ENCODE peak calls at places on chromosomes 6 and 20, in ten cellular contexts. A is stomach, O is heart right ventricle, R is ovary, U is IMR-90, T is adrenal gland, L is right cardiac atrium, N is NT2/D1, E is transverse colon, C is tibial nerve. X is an unnamed sample. For H3K4me1, the result is how much of the 10 kb centered on the place peaks cover.

GRCh38 chr20:49697071-49697470 is 16.6 kb downstream of the B4GALT5 start:
- DNase-seq in R (no peak), E (peak), L (no peak), C (no peak), O (no peak), N (no peak), U (no peak), A (peak), T (peak), X (peak)

GRCh38 chr6:37623666-37624065 is 74.0 kb downstream of the MDGA1 start:
- DNase-seq in O (no peak), L (no peak), U (no peak), A (no peak), R (no peak), C (no peak), T (no peak), N (no peak), E (no peak), X (no peak)

GRCh38 chr6:138805431-138805830 is 9.5 kb downstream of the ECT2L start:
- DNase-seq in E (no peak), L (no peak), U (peak), R (no peak), O (no peak), N (no peak), T (no peak), C (no peak), A (no peak), X (no peak)

GRCh38 chr6:144435602-144436426 is 150.7 kb downstream of the UTRN start:
- DNase-seq in E (no peak), T (no peak), A (no peak), L (no peak), C (no peak), N (no peak), O (no peak), U (no peak), R (no peak), X (no peak)

GRCh38 chr20:34515484-34516037 is 661 bp upstream of the DYNLRB1 start:
- DNase-seq in R (peak), C (peak), O (peak), U (peak), A (peak), L (no peak), N (peak), T (peak), E (peak), X (peak)

GRCh38 chr6:170139531-170139930 is 151.3 kb downstream of the DLL1 start:
- DNase-seq in R (no peak), C (no peak), U (no peak), E (no peak), A (no peak), L (peak), N (no peak), O (no peak), T (no peak), X (no peak)

GRCh38 chr6:53441035-53441493 is 92.3 kb upstream of the ELOVL5 start:
- DNase-seq in E (no peak), A (no peak), R (no peak), T (no peak), C (no peak), L (no peak), U (peak), O (no peak), N (no peak), X (no peak)

GRCh38 chr6:144266091-144266649 is 19.0 kb upstream of the UTRN start:
- DNase-seq in T (peak), N (peak), A (peak), C (peak), E (peak), L (peak), U (peak), O (peak), R (peak), X (peak)

GRCh38 chr6:161195418-161195817 is 78.4 kb downstream of the AGPAT4 start:
- DNase-seq in T (no peak), U (no peak), L (no peak), N (no peak), C (no peak), O (no peak), R (no peak), A (no peak), E (no peak), X (no peak)

GRCh38 chr20:11178946-11179654 is 505.3 kb upstream of the JAG1 start:
- DNase-seq in R (no peak), E (no peak), T (no peak), C (no peak), U (peak), A (no peak), L (no peak), O (no peak), N (no peak), X (peak)

GRCh38 chr6:132003516-132004178 is 52.5 kb upstream of the CCN2 start:
- DNase-seq in O (no peak), E (no peak), T (no peak), C (no peak), A (no peak), N (no peak), L (no peak), U (no peak), R (no peak), X (peak)

GRCh38 chr6:4550227-4550597 is 226.0 kb upstream of the CDYL start:
- DNase-seq in U (no peak), T (no peak), L (peak), A (no peak), N (no peak), E (no peak), O (no peak), C (no peak), R (no peak), X (no peak)

GRCh38 chr20:46990017-46990810 is 95.6 kb downstream of the EYA2 start:
- DNase-seq in N (no peak), R (no peak), C (no peak), E (peak), T (no peak), L (no peak), U (no peak), A (no peak), O (no peak), X (peak)

GRCh38 chr6:31246051-31246495 is 25.8 kb downstream of the HLA-C start:
- DNase-seq in N (peak), O (no peak), A (no peak), E (no peak), L (no peak), C (no peak), T (no peak), U (peak), R (no peak), X (peak)

GRCh38 chr20:32495949-32496348 is 89.2 kb downstream of the NOL4L start:
- DNase-seq in E (no peak), T (no peak), U (no peak), A (no peak), R (no peak), L (no peak), C (no peak), N (no peak), O (no peak), X (no peak)

GRCh38 chr6:45448417-45449389 is 71.0 kb upstream of the SUPT3H start:
- DNase-seq in L (no peak), U (peak), O (no peak), C (no peak), T (no peak), A (no peak), E (no peak), N (no peak), R (no peak), X (no peak)

GRCh38 chr20:58893355-58894151 is 41.0 kb downstream of the GNAS start:
- DNase-seq in L (no peak), T (no peak), C (no peak), O (no peak), U (peak), E (no peak), R (no peak), A (no peak), N (no peak), X (no peak)

GRCh38 chr6:61592238-61592637 is 693.8 kb downstream of the KHDRBS2 start:
- DNase-seq in R (no peak), E (no peak), C (no peak), U (no peak), A (no peak), L (no peak), N (no peak), T (no peak), O (no peak), X (no peak)

GRCh38 chr6:139743629-139744028 is 369.2 kb upstream of the CITED2 start:
- DNase-seq in E (no peak), U (peak), O (no peak), R (no peak), N (no peak), L (no peak), T (no peak), C (no peak), A (no peak), X (peak)

GRCh38 chr6:38984723-38985122 is 63.9 kb upstream of the GLP1R start:
- DNase-seq in T (no peak), N (peak), L (no peak), O (no peak), C (no peak), E (no peak), R (no peak), U (no peak), A (no peak), X (no peak)

GRCh38 chr6:69416739-69417138 is 380.1 kb downstream of the LMBRD1 start:
- DNase-seq in C (no peak), T (no peak), N (no peak), A (no peak), O (no peak), L (no peak), E (no peak), U (no peak), R (no peak), X (no peak)

GRCh38 chr20:57087102-57087501 is 179.3 kb downstream of the BMP7 start:
- DNase-seq in U (no peak), T (no peak), L (no peak), A (no peak), E (no peak), O (no peak), R (no peak), C (no peak), N (no peak), X (no peak)

GRCh38 chr20:29744071-29744470 is 1513.4 kb upstream of the DEFB115 start:
- DNase-seq in E (no peak), U (no peak), C (no peak), A (no peak), R (no peak), N (no peak), L (no peak), T (no peak), O (no peak), X (no peak)

GRCh38 chr6:34112102-34112501 is 33.8 kb downstream of the GRM4 start:
- DNase-seq in A (no peak), N (no peak), U (no peak), R (no peak), L (no peak), O (no peak), E (no peak), T (no peak), C (no peak), X (no peak)

GRCh38 chr20:38321959-38322598 is 18.1 kb downstream of the BPI start:
- DNase-seq in O (no peak), T (peak), A (no peak), C (peak), L (no peak), E (no peak), R (peak), U (peak), N (peak), X (no peak)

GRCh38 chr6:150528648-150529285 is 70.9 kb upstream of the PLEKHG1 start:
- DNase-seq in N (peak), O (peak), L (peak), A (no peak), R (peak), E (peak), U (peak), T (peak), C (peak), X (no peak)

GRCh38 chr6:150267686-150268561 is 100.9 kb upstream of the IYD start:
- DNase-seq in N (no peak), E (no peak), A (no peak), R (no peak), U (peak), C (peak), L (no peak), O (no peak), T (no peak), X (no peak)

GRCh38 chr6:10951675-10952282 is 64.9 kb downstream of the SYCP2L start:
- DNase-seq in O (no peak), C (no peak), L (no peak), U (peak), T (no peak), E (no peak), R (no peak), N (no peak), A (no peak), X (peak)

GRCh38 chr6:18155864-18156396 is 708 bp downstream of the KDM1B start:
- DNase-seq in L (peak), E (peak), N (peak), R (peak), C (peak), O (peak), U (peak), A (peak), T (peak), X (peak)

GRCh38 chr20:53402233-53403005 is 191.2 kb downstream of the ZNF217 start:
- DNase-seq in C (no peak), N (no peak), T (no peak), R (no peak), E (no peak), U (no peak), A (no peak), L (no peak), O (no peak), X (no peak)

GRCh38 chr6:14455442-14455841 is 337.9 kb downstream of the CD83 start:
- DNase-seq in U (no peak), R (no peak), T (no peak), A (no peak), N (no peak), L (no peak), E (no peak), C (no peak), O (no peak), X (no peak)
- H3K4me1 ChIP-seq in U (under half), R (under half), T (under half), A (under half), N (under half), L (under half), E (under half), C (under half), O (under half), X (under half)

GRCh38 chr6:156789081-156789943 is 12.1 kb downstream of the ARID1B start:
- DNase-seq in N (no peak), U (no peak), T (no peak), C (no peak), E (no peak), R (no peak), L (no peak), A (no peak), O (no peak), X (no peak)

GRCh38 chr6:156793224-156793623 is 16.0 kb downstream of the ARID1B start:
- DNase-seq in C (no peak), L (no peak), E (no peak), T (no peak), N (no peak), O (no peak), R (no peak), U (no peak), A (no peak), X (no peak)

GRCh38 chr6:156794546-156794945 is 17.4 kb downstream of the ARID1B start:
- DNase-seq in A (no peak), N (no peak), C (no peak), T (no peak), R (no peak), O (no peak), L (no peak), U (no peak), E (no peak), X (no peak)

GRCh38 chr6:156790711-156791110 is 13.5 kb downstream of the ARID1B start:
- DNase-seq in L (no peak), A (no peak), N (no peak), U (no peak), T (no peak), O (no peak), R (no peak), C (no peak), E (no peak), X (no peak)

GRCh38 chr6:156791261-156791850 is 14.2 kb downstream of the ARID1B start:
- DNase-seq in L (no peak), R (no peak), O (no peak), N (no peak), C (no peak), E (no peak), T (no peak), U (peak), A (no peak), X (no peak)
- H3K4me1 ChIP-seq in L (under half), R (under half), O (half or more), N (under half), C (under half), E (under half), T (half or more), U (under half), A (under half), X (under half)

GRCh38 chr6:13283340-13283739 is 45.0 kb downstream of the TBC1D7 start:
- DNase-seq in T (no peak), A (no peak), O (no peak), L (no peak), U (no peak), E (no peak), C (no peak), R (no peak), N (no peak), X (no peak)
- H3K4me1 ChIP-seq in T (under half), A (under half), O (under half), L (under half), U (under half), E (under half), C (under half), R (under half), N (under half), X (under half)

GRCh38 chr20:51413753-51414323 is 128.7 kb downstream of the NFATC2 start:
- DNase-seq in T (no peak), R (no peak), A (no peak), N (no peak), E (no peak), U (no peak), O (no peak), L (no peak), C (no peak), X (no peak)
- H3K4me1 ChIP-seq in T (under half), R (under half), A (under half), N (under half), E (under half), U (under half), O (under half), L (under half), C (under half), X (under half)

GRCh38 chr20:25055711-25056492 is 2.0 kb downstream of the ACSS1 start:
- DNase-seq in E (peak), C (no peak), L (no peak), U (peak), A (peak), N (no peak), O (no peak), R (peak), T (no peak), X (no peak)

GRCh38 chr20:25056601-25057233 is 1.2 kb downstream of the ACSS1 start:
- DNase-seq in O (no peak), E (no peak), L (peak), A (peak), R (no peak), T (no peak), C (no peak), U (no peak), N (no peak), X (no peak)

GRCh38 chr20:25058797-25059486 is 1.0 kb upstream of the ACSS1 start:
- DNase-seq in U (peak), T (no peak), R (no peak), O (no peak), C (no peak), A (peak), L (peak), N (no peak), E (peak), X (no peak)

GRCh38 chr20:25058051-25058796 is at the start of gene ACSS1:
- DNase-seq in R (peak), A (peak), E (peak), L (peak), T (peak), C (no peak), O (peak), N (no peak), U (peak), X (peak)

GRCh38 chr20:25057234-25058050 is 497 bp downstream of the ACSS1 start:
- DNase-seq in N (no peak), E (peak), R (peak), T (peak), O (peak), L (peak), U (peak), A (peak), C (no peak), X (peak)
- H3K4me1 ChIP-seq in N (under half), E (under half), R (under half), T (half or more), O (half or more), L (under half), U (under half), A (half or more), C (under half), X (under half)

DNA sequence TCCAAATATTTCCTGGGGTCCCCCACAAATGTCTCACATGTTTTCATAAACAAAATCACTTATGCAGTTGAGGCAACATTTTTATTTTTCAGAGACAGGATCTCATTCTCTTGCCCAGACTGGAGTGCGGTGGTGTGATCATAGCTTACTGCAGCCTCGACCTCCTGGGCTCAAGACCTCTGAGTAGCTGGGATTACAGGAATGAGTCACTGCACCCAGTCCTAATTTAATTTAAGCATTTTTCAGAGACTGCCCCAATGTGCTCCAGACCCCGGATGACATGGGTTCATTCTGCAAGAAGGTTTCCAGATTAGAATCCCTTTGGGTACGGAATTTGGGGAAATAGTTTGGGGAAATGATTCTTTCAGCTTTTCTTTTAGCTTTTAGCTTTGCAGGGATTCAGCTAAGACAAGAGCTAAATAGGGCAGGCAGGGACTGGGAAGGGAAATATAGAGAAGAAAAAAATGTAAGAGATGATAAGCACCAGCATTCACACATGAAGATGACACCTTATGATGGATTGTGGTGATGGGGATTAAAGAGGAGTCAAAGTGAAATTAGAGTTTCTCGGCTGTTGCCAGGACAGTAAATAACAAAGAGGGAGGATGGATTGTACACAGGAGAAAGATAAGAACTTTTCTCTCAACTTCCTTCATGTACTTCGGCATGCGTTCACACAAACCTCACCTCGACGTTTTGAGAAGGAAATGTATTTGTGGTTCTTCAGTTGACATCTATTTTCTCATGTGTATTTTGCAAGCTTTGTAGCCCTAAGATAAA is 169.4 kb upstream of the TAB2 start:
- DNase-seq in E (no peak), T (no peak), A (no peak), N (no peak), C (no peak), R (no peak), L (no peak), U (no peak), O (no peak), X (no peak)
- H3K4me1 ChIP-seq in E (under half), T (under half), A (under half), N (under half), C (under half), R (under half), L (under half), U (under half), O (under half), X (under half)

DNA sequence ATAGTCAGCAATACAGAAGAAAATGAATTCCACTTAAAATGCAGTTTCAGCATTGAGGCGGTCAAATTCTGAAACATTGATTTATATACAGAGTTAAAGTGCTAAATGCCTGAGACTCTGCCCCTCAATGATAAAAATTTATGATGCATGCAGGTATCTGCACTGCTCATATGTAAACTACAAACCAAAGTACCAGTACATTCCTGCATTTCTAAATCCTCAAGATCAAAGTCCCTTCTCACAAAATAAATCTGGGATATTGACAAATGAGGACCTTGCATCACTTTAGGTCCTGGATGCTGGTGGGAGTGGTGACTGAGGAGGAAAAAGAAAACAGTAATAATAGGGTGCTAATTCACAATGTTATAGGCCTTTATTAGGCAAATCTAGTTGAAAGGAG is 101.9 kb downstream of the FIG4 start:
- DNase-seq in C (no peak), L (no peak), N (no peak), T (no peak), A (no peak), O (no peak), E (no peak), U (no peak), R (no peak), X (no peak)
- H3K4me1 ChIP-seq in C (under half), L (under half), N (under half), T (under half), A (under half), O (under half), E (under half), U (under half), R (under half), X (under half)

GRCh38 chr20:536426-537012 is 7.1 kb downstream of the CSNK2A1 start:
- DNase-seq in R (no peak), U (no peak), N (no peak), T (no peak), A (no peak), L (no peak), C (no peak), O (no peak), E (no peak), X (no peak)
- H3K4me1 ChIP-seq in R (under half), U (under half), N (under half), T (half or more), A (half or more), L (under half), C (under half), O (half or more), E (half or more), X (under half)